ENCODE peak calls at places on chromosomes 13 and 19, in nine cellular contexts. One of them, this sample, is unnamed.

GRCh38 chr13:30293995-30294394 is 13.4 kb downstream of the KATNAL1 start:
- DNase-seq in stimulated activated CD8-positive, alpha-beta memory T cell treated with anti-CD3 and anti-CD28 coated beads, Interleukin-4, amount 100 ng/mL, for 1 hour: no peak
- DNase-seq in CD4-positive, CD25-positive, alpha-beta regulatory T cell: no peak
- DNase-seq in AG08395: no peak
- DNase-seq in OCI-LY7: no peak
- DNase-seq in heart left ventricle: no peak
- DNase-seq in HuH-7: no peak
- DNase-seq in NCI-H2107: no peak
- DNase-seq in ovary: no peak
- DNase-seq in this sample: no peak

GRCh38 chr19:18479964-18480723 is 41.7 kb downstream of the ELL start:
- DNase-seq in stimulated activated CD8-positive, alpha-beta memory T cell treated with anti-CD3 and anti-CD28 coated beads, Interleukin-4, amount 100 ng/mL, for 1 hour: no peak
- DNase-seq in CD4-positive, CD25-positive, alpha-beta regulatory T cell: no peak
- DNase-seq in AG08395: peak
- DNase-seq in OCI-LY7: no peak
- DNase-seq in heart left ventricle: peak
- DNase-seq in HuH-7: no peak
- DNase-seq in NCI-H2107: no peak
- DNase-seq in ovary: peak
- DNase-seq in this sample: no peak

GRCh38 chr19:13554506-13555235 is 48.4 kb upstream of the CACNA1A start:
- DNase-seq in stimulated activated CD8-positive, alpha-beta memory T cell treated with anti-CD3 and anti-CD28 coated beads, Interleukin-4, amount 100 ng/mL, for 1 hour: no peak
- DNase-seq in CD4-positive, CD25-positive, alpha-beta regulatory T cell: no peak
- DNase-seq in AG08395: peak
- DNase-seq in OCI-LY7: no peak
- DNase-seq in heart left ventricle: no peak
- DNase-seq in HuH-7: no peak
- DNase-seq in NCI-H2107: no peak
- DNase-seq in ovary: no peak
- DNase-seq in this sample: no peak

GRCh38 chr19:12786149-12786870 is 5.0 kb upstream of the JUNB start:
- DNase-seq in stimulated activated CD8-positive, alpha-beta memory T cell treated with anti-CD3 and anti-CD28 coated beads, Interleukin-4, amount 100 ng/mL, for 1 hour: no peak
- DNase-seq in CD4-positive, CD25-positive, alpha-beta regulatory T cell: peak
- DNase-seq in AG08395: no peak
- DNase-seq in OCI-LY7: no peak
- DNase-seq in heart left ventricle: peak
- DNase-seq in HuH-7: no peak
- DNase-seq in NCI-H2107: no peak
- DNase-seq in ovary: peak
- DNase-seq in this sample: no peak

GRCh38 chr13:20567881-20568528 is 1.0 kb downstream of the IFT88 start:
- DNase-seq in stimulated activated CD8-positive, alpha-beta memory T cell treated with anti-CD3 and anti-CD28 coated beads, Interleukin-4, amount 100 ng/mL, for 1 hour: no peak
- DNase-seq in CD4-positive, CD25-positive, alpha-beta regulatory T cell: no peak
- DNase-seq in AG08395: no peak
- DNase-seq in OCI-LY7: no peak
- DNase-seq in heart left ventricle: no peak
- DNase-seq in HuH-7: no peak
- DNase-seq in NCI-H2107: no peak
- DNase-seq in ovary: no peak
- DNase-seq in this sample: no peak

GRCh38 chr13:36297600-36298338 is at the start of gene CCDC169:
- DNase-seq in stimulated activated CD8-positive, alpha-beta memory T cell treated with anti-CD3 and anti-CD28 coated beads, Interleukin-4, amount 100 ng/mL, for 1 hour: no peak
- DNase-seq in CD4-positive, CD25-positive, alpha-beta regulatory T cell: peak
- DNase-seq in AG08395: peak
- DNase-seq in OCI-LY7: no peak
- DNase-seq in heart left ventricle: peak
- DNase-seq in HuH-7: no peak
- DNase-seq in NCI-H2107: no peak
- DNase-seq in ovary: peak
- DNase-seq in this sample: peak

GRCh38 chr19:33250500-33250899 is 24.9 kb upstream of the SLC7A10 start:
- DNase-seq in stimulated activated CD8-positive, alpha-beta memory T cell treated with anti-CD3 and anti-CD28 coated beads, Interleukin-4, amount 100 ng/mL, for 1 hour: no peak
- DNase-seq in CD4-positive, CD25-positive, alpha-beta regulatory T cell: no peak
- DNase-seq in AG08395: no peak
- DNase-seq in OCI-LY7: no peak
- DNase-seq in heart left ventricle: no peak
- DNase-seq in HuH-7: no peak
- DNase-seq in NCI-H2107: no peak
- DNase-seq in ovary: no peak
- DNase-seq in this sample: no peak

GRCh38 chr13:52034616-52035226 is 10.2 kb downstream of the UTP14C start:
- DNase-seq in stimulated activated CD8-positive, alpha-beta memory T cell treated with anti-CD3 and anti-CD28 coated beads, Interleukin-4, amount 100 ng/mL, for 1 hour: no peak
- DNase-seq in CD4-positive, CD25-positive, alpha-beta regulatory T cell: no peak
- DNase-seq in AG08395: no peak
- DNase-seq in OCI-LY7: no peak
- DNase-seq in heart left ventricle: no peak
- DNase-seq in HuH-7: no peak
- DNase-seq in NCI-H2107: no peak
- DNase-seq in ovary: no peak
- DNase-seq in this sample: no peak

GRCh38 chr13:94816256-94816655 is 103.9 kb upstream of the SOX21 start:
- DNase-seq in stimulated activated CD8-positive, alpha-beta memory T cell treated with anti-CD3 and anti-CD28 coated beads, Interleukin-4, amount 100 ng/mL, for 1 hour: no peak
- DNase-seq in CD4-positive, CD25-positive, alpha-beta regulatory T cell: no peak
- DNase-seq in AG08395: no peak
- DNase-seq in OCI-LY7: no peak
- DNase-seq in heart left ventricle: no peak
- DNase-seq in HuH-7: no peak
- DNase-seq in NCI-H2107: no peak
- DNase-seq in ovary: no peak
- DNase-seq in this sample: no peak

GRCh38 chr13:110430391-110431338 is 123.6 kb downstream of the COL4A2 start:
- DNase-seq in stimulated activated CD8-positive, alpha-beta memory T cell treated with anti-CD3 and anti-CD28 coated beads, Interleukin-4, amount 100 ng/mL, for 1 hour: no peak
- DNase-seq in CD4-positive, CD25-positive, alpha-beta regulatory T cell: no peak
- DNase-seq in AG08395: no peak
- DNase-seq in OCI-LY7: no peak
- DNase-seq in heart left ventricle: no peak
- DNase-seq in HuH-7: no peak
- DNase-seq in NCI-H2107: no peak
- DNase-seq in ovary: no peak
- DNase-seq in this sample: no peak

GRCh38 chr19:54172764-54173699 is at the start of gene TMC4:
- DNase-seq in stimulated activated CD8-positive, alpha-beta memory T cell treated with anti-CD3 and anti-CD28 coated beads, Interleukin-4, amount 100 ng/mL, for 1 hour: no peak
- DNase-seq in CD4-positive, CD25-positive, alpha-beta regulatory T cell: peak
- DNase-seq in AG08395: no peak
- DNase-seq in OCI-LY7: peak
- DNase-seq in heart left ventricle: no peak
- DNase-seq in HuH-7: no peak
- DNase-seq in NCI-H2107: peak
- DNase-seq in ovary: no peak
- DNase-seq in this sample: no peak

GRCh38 chr19:29583196-29584006 is 22.7 kb upstream of the POP4 start:
- DNase-seq in stimulated activated CD8-positive, alpha-beta memory T cell treated with anti-CD3 and anti-CD28 coated beads, Interleukin-4, amount 100 ng/mL, for 1 hour: no peak
- DNase-seq in CD4-positive, CD25-positive, alpha-beta regulatory T cell: no peak
- DNase-seq in AG08395: peak
- DNase-seq in OCI-LY7: no peak
- DNase-seq in heart left ventricle: no peak
- DNase-seq in HuH-7: no peak
- DNase-seq in NCI-H2107: no peak
- DNase-seq in ovary: no peak
- DNase-seq in this sample: no peak

GRCh38 chr19:29966594-29967249 is 24.7 kb downstream of the URI1 start:
- DNase-seq in stimulated activated CD8-positive, alpha-beta memory T cell treated with anti-CD3 and anti-CD28 coated beads, Interleukin-4, amount 100 ng/mL, for 1 hour: no peak
- DNase-seq in CD4-positive, CD25-positive, alpha-beta regulatory T cell: peak
- DNase-seq in AG08395: peak
- DNase-seq in OCI-LY7: peak
- DNase-seq in heart left ventricle: no peak
- DNase-seq in HuH-7: no peak
- DNase-seq in NCI-H2107: no peak
- DNase-seq in ovary: no peak
- DNase-seq in this sample: peak

GRCh38 chr13:72405441-72405840 is 322.0 kb downstream of the MZT1 start:
- DNase-seq in stimulated activated CD8-positive, alpha-beta memory T cell treated with anti-CD3 and anti-CD28 coated beads, Interleukin-4, amount 100 ng/mL, for 1 hour: no peak
- DNase-seq in CD4-positive, CD25-positive, alpha-beta regulatory T cell: no peak
- DNase-seq in AG08395: no peak
- DNase-seq in OCI-LY7: no peak
- DNase-seq in heart left ventricle: no peak
- DNase-seq in HuH-7: no peak
- DNase-seq in NCI-H2107: no peak
- DNase-seq in ovary: no peak
- DNase-seq in this sample: no peak

GRCh38 chr19:1860133-1860775 is 3.1 kb downstream of the KLF16 start:
- DNase-seq in stimulated activated CD8-positive, alpha-beta memory T cell treated with anti-CD3 and anti-CD28 coated beads, Interleukin-4, amount 100 ng/mL, for 1 hour: no peak
- DNase-seq in CD4-positive, CD25-positive, alpha-beta regulatory T cell: peak
- DNase-seq in AG08395: peak
- DNase-seq in OCI-LY7: peak
- DNase-seq in heart left ventricle: peak
- DNase-seq in HuH-7: peak
- DNase-seq in NCI-H2107: no peak
- DNase-seq in ovary: peak
- DNase-seq in this sample: no peak

GRCh38 chr13:95833713-95834112 is 156.8 kb downstream of the DNAJC3 start:
- DNase-seq in stimulated activated CD8-positive, alpha-beta memory T cell treated with anti-CD3 and anti-CD28 coated beads, Interleukin-4, amount 100 ng/mL, for 1 hour: no peak
- DNase-seq in CD4-positive, CD25-positive, alpha-beta regulatory T cell: no peak
- DNase-seq in AG08395: no peak
- DNase-seq in OCI-LY7: no peak
- DNase-seq in heart left ventricle: no peak
- DNase-seq in HuH-7: no peak
- DNase-seq in NCI-H2107: no peak
- DNase-seq in ovary: no peak
- DNase-seq in this sample: no peak

GRCh38 chr13:73059460-73060250 is 850 bp downstream of the KLF5 start:
- DNase-seq in stimulated activated CD8-positive, alpha-beta memory T cell treated with anti-CD3 and anti-CD28 coated beads, Interleukin-4, amount 100 ng/mL, for 1 hour: no peak
- DNase-seq in CD4-positive, CD25-positive, alpha-beta regulatory T cell: peak
- DNase-seq in AG08395: peak
- DNase-seq in OCI-LY7: peak
- DNase-seq in heart left ventricle: peak
- DNase-seq in HuH-7: no peak
- DNase-seq in NCI-H2107: peak
- DNase-seq in ovary: peak
- DNase-seq in this sample: peak

GRCh38 chr13:27721681-27722080 is 70.6 kb upstream of the GSX1 start:
- DNase-seq in stimulated activated CD8-positive, alpha-beta memory T cell treated with anti-CD3 and anti-CD28 coated beads, Interleukin-4, amount 100 ng/mL, for 1 hour: no peak
- DNase-seq in CD4-positive, CD25-positive, alpha-beta regulatory T cell: no peak
- DNase-seq in AG08395: no peak
- DNase-seq in OCI-LY7: no peak
- DNase-seq in heart left ventricle: no peak
- DNase-seq in HuH-7: no peak
- DNase-seq in NCI-H2107: no peak
- DNase-seq in ovary: no peak
- DNase-seq in this sample: no peak

GRCh38 chr19:28556371-28556770 is 656.6 kb downstream of the UQCRFS1 start:
- DNase-seq in stimulated activated CD8-positive, alpha-beta memory T cell treated with anti-CD3 and anti-CD28 coated beads, Interleukin-4, amount 100 ng/mL, for 1 hour: no peak
- DNase-seq in CD4-positive, CD25-positive, alpha-beta regulatory T cell: no peak
- DNase-seq in AG08395: no peak
- DNase-seq in OCI-LY7: no peak
- DNase-seq in heart left ventricle: no peak
- DNase-seq in HuH-7: no peak
- DNase-seq in NCI-H2107: no peak
- DNase-seq in ovary: no peak
- DNase-seq in this sample: no peak

GRCh38 chr19:39524495-39524894 is 8.2 kb downstream of the EID2B start:
- DNase-seq in stimulated activated CD8-positive, alpha-beta memory T cell treated with anti-CD3 and anti-CD28 coated beads, Interleukin-4, amount 100 ng/mL, for 1 hour: no peak
- DNase-seq in CD4-positive, CD25-positive, alpha-beta regulatory T cell: no peak
- DNase-seq in AG08395: no peak
- DNase-seq in OCI-LY7: no peak
- DNase-seq in heart left ventricle: no peak
- DNase-seq in HuH-7: no peak
- DNase-seq in NCI-H2107: no peak
- DNase-seq in ovary: no peak
- DNase-seq in this sample: no peak

GRCh38 chr19:18330865-18331264 is 8.0 kb upstream of the LSM4 start:
- DNase-seq in stimulated activated CD8-positive, alpha-beta memory T cell treated with anti-CD3 and anti-CD28 coated beads, Interleukin-4, amount 100 ng/mL, for 1 hour: no peak
- DNase-seq in CD4-positive, CD25-positive, alpha-beta regulatory T cell: no peak
- DNase-seq in AG08395: no peak
- DNase-seq in OCI-LY7: no peak
- DNase-seq in heart left ventricle: no peak
- DNase-seq in HuH-7: no peak
- DNase-seq in NCI-H2107: no peak
- DNase-seq in ovary: no peak
- DNase-seq in this sample: no peak

GRCh38 chr13:113315992-113316391 is 19.0 kb downstream of the LAMP1 start:
- DNase-seq in stimulated activated CD8-positive, alpha-beta memory T cell treated with anti-CD3 and anti-CD28 coated beads, Interleukin-4, amount 100 ng/mL, for 1 hour: no peak
- DNase-seq in CD4-positive, CD25-positive, alpha-beta regulatory T cell: no peak
- DNase-seq in AG08395: no peak
- DNase-seq in OCI-LY7: no peak
- DNase-seq in heart left ventricle: no peak
- DNase-seq in HuH-7: no peak
- DNase-seq in NCI-H2107: no peak
- DNase-seq in ovary: no peak
- DNase-seq in this sample: no peak

GRCh38 chr13:48236528-48237353 is 3.7 kb downstream of the ITM2B start:
- DNase-seq in stimulated activated CD8-positive, alpha-beta memory T cell treated with anti-CD3 and anti-CD28 coated beads, Interleukin-4, amount 100 ng/mL, for 1 hour: no peak
- DNase-seq in CD4-positive, CD25-positive, alpha-beta regulatory T cell: no peak
- DNase-seq in AG08395: no peak
- DNase-seq in OCI-LY7: no peak
- DNase-seq in heart left ventricle: no peak
- DNase-seq in HuH-7: no peak
- DNase-seq in NCI-H2107: no peak
- DNase-seq in ovary: no peak
- DNase-seq in this sample: no peak

GRCh38 chr13:106376411-106377112 is 158.9 kb downstream of the EFNB2 start:
- DNase-seq in stimulated activated CD8-positive, alpha-beta memory T cell treated with anti-CD3 and anti-CD28 coated beads, Interleukin-4, amount 100 ng/mL, for 1 hour: no peak
- DNase-seq in CD4-positive, CD25-positive, alpha-beta regulatory T cell: no peak
- DNase-seq in AG08395: peak
- DNase-seq in OCI-LY7: no peak
- DNase-seq in heart left ventricle: no peak
- DNase-seq in HuH-7: peak
- DNase-seq in NCI-H2107: no peak
- DNase-seq in ovary: no peak
- DNase-seq in this sample: no peak

GRCh38 chr13:72104656-72105180 is 237.7 kb upstream of the DACH1 start:
- DNase-seq in stimulated activated CD8-positive, alpha-beta memory T cell treated with anti-CD3 and anti-CD28 coated beads, Interleukin-4, amount 100 ng/mL, for 1 hour: no peak
- DNase-seq in CD4-positive, CD25-positive, alpha-beta regulatory T cell: no peak
- DNase-seq in AG08395: peak
- DNase-seq in OCI-LY7: no peak
- DNase-seq in heart left ventricle: no peak
- DNase-seq in HuH-7: no peak
- DNase-seq in NCI-H2107: no peak
- DNase-seq in ovary: no peak
- DNase-seq in this sample: no peak

GRCh38 chr13:112932971-112933370 is 36.0 kb upstream of the MCF2L start:
- DNase-seq in stimulated activated CD8-positive, alpha-beta memory T cell treated with anti-CD3 and anti-CD28 coated beads, Interleukin-4, amount 100 ng/mL, for 1 hour: no peak
- DNase-seq in CD4-positive, CD25-positive, alpha-beta regulatory T cell: no peak
- DNase-seq in AG08395: no peak
- DNase-seq in OCI-LY7: no peak
- DNase-seq in heart left ventricle: no peak
- DNase-seq in HuH-7: no peak
- DNase-seq in NCI-H2107: no peak
- DNase-seq in ovary: no peak
- DNase-seq in this sample: no peak

GRCh38 chr19:55492362-55492944 is 4.2 kb downstream of the SSC5D start:
- DNase-seq in stimulated activated CD8-positive, alpha-beta memory T cell treated with anti-CD3 and anti-CD28 coated beads, Interleukin-4, amount 100 ng/mL, for 1 hour: no peak
- DNase-seq in CD4-positive, CD25-positive, alpha-beta regulatory T cell: no peak
- DNase-seq in AG08395: no peak
- DNase-seq in OCI-LY7: no peak
- DNase-seq in heart left ventricle: peak
- DNase-seq in HuH-7: no peak
- DNase-seq in NCI-H2107: peak
- DNase-seq in ovary: no peak
- DNase-seq in this sample: no peak

GRCh38 chr13:30159446-30159839 is 147.9 kb downstream of the KATNAL1 start:
- DNase-seq in stimulated activated CD8-positive, alpha-beta memory T cell treated with anti-CD3 and anti-CD28 coated beads, Interleukin-4, amount 100 ng/mL, for 1 hour: no peak
- DNase-seq in CD4-positive, CD25-positive, alpha-beta regulatory T cell: no peak
- DNase-seq in AG08395: peak
- DNase-seq in OCI-LY7: no peak
- DNase-seq in heart left ventricle: no peak
- DNase-seq in HuH-7: no peak
- DNase-seq in NCI-H2107: no peak
- DNase-seq in ovary: no peak
- DNase-seq in this sample: no peak

GRCh38 chr19:10965398-10965797 is 4.6 kb downstream of the SMARCA4 start:
- DNase-seq in stimulated activated CD8-positive, alpha-beta memory T cell treated with anti-CD3 and anti-CD28 coated beads, Interleukin-4, amount 100 ng/mL, for 1 hour: no peak
- DNase-seq in CD4-positive, CD25-positive, alpha-beta regulatory T cell: no peak
- DNase-seq in AG08395: no peak
- DNase-seq in OCI-LY7: no peak
- DNase-seq in heart left ventricle: no peak
- DNase-seq in HuH-7: no peak
- DNase-seq in NCI-H2107: no peak
- DNase-seq in ovary: no peak
- DNase-seq in this sample: no peak

GRCh38 chr19:40190891-40191835 is at the start of gene MAP3K10:
- DNase-seq in stimulated activated CD8-positive, alpha-beta memory T cell treated with anti-CD3 and anti-CD28 coated beads, Interleukin-4, amount 100 ng/mL, for 1 hour: peak
- DNase-seq in CD4-positive, CD25-positive, alpha-beta regulatory T cell: peak
- DNase-seq in AG08395: peak
- DNase-seq in OCI-LY7: peak
- DNase-seq in heart left ventricle: peak
- DNase-seq in HuH-7: peak
- DNase-seq in NCI-H2107: peak
- DNase-seq in ovary: peak
- DNase-seq in this sample: peak

This sample was measured in naive thymus-derived CD4-positive, alpha-beta T cell.